ENCODE peak calls at places on chromosomes 13 and 19, in six cellular contexts. O, W, B, V, T and F are unnamed samples.

GRCh38 chr19:5032101-5032967 is 63.4 kb downstream of the KDM4B start:
- DNase-seq in O (no peak), W (no peak), B (no peak), V (no peak), T (no peak), F (no peak)

GRCh38 chr19:16327911-16328823 is 3.5 kb downstream of the KLF2 start:
- DNase-seq in O (peak), W (peak), B (peak), V (peak), T (no peak), F (no peak)

GRCh38 chr13:41707192-41707858 is 250.0 kb downstream of the RGCC start:
- DNase-seq in O (no peak), W (no peak), B (no peak), V (no peak), T (no peak), F (no peak)

GRCh38 chr13:107233541-107233940 is 665.6 kb upstream of the ARGLU1 start:
- DNase-seq in O (no peak), W (no peak), B (no peak), V (no peak), T (no peak), F (no peak)

GRCh38 chr13:111265006-111265700 is 55.3 kb upstream of the TEX29 start:
- DNase-seq in O (no peak), W (no peak), B (no peak), V (no peak), T (no peak), F (no peak)

GRCh38 chr13:45224181-45224580 is 23.3 kb upstream of the KCTD4 start:
- DNase-seq in O (no peak), W (no peak), B (no peak), V (no peak), T (no peak), F (no peak)

GRCh38 chr13:48431987-48432615 is 19.2 kb upstream of the LPAR6 start:
- DNase-seq in O (no peak), W (no peak), B (no peak), V (no peak), T (no peak), F (no peak)

GRCh38 chr19:16227837-16228636 is 30.3 kb downstream of the AP1M1 start:
- DNase-seq in O (no peak), W (no peak), B (no peak), V (no peak), T (no peak), F (no peak)

GRCh38 chr13:42835012-42835411 is 53.6 kb downstream of the FAM216B start:
- DNase-seq in O (no peak), W (no peak), B (no peak), V (no peak), T (no peak), F (no peak)

GRCh38 chr19:2275588-2276428 is 6.2 kb downstream of the PEAK3 start:
- DNase-seq in O (no peak), W (no peak), B (no peak), V (no peak), T (no peak), F (no peak)

GRCh38 chr19:2274937-2275535 is 6.9 kb downstream of the PEAK3 start:
- DNase-seq in O (peak), W (peak), B (peak), V (no peak), T (no peak), F (peak)

GRCh38 chr19:2274185-2274711 is 7.7 kb downstream of the PEAK3 start:
- DNase-seq in O (no peak), W (no peak), B (no peak), V (no peak), T (no peak), F (no peak)

GRCh38 chr19:2271516-2272103 is 10.4 kb downstream of the PEAK3 start:
- DNase-seq in O (peak), W (no peak), B (no peak), V (peak), T (no peak), F (no peak)

GRCh38 chr19:2273356-2274184 is 8.4 kb downstream of the PEAK3 start:
- DNase-seq in O (peak), W (peak), B (peak), V (peak), T (peak), F (peak)
- H3K27ac ChIP-seq in O (peak), W (peak), B (peak), V (peak), T (peak), F (peak)

DNA sequence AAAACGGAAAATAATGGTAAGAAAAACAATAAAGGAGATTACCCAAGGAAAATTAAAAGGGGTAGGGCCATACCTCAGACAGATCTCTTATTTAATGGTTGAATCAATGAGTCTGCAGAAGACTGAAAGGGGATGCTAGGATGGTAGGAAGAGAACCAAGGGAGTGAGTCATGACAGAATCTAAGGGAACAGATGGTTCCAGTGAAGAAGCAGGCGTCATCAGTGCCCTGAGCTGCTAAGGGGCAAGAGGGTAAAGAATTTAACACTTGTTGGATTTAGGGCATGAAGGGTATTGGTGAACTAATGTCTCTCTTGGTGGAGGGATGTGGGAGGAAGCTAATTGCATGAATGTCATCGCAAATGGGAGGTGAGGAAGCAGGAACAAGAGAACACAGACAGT is 329.2 kb upstream of the TSHZ3 start:
- DNase-seq in O (no peak), W (no peak), B (no peak), V (no peak), T (no peak), F (no peak)
- H3K27ac ChIP-seq in O (no peak), W (no peak), B (no peak), V (no peak), T (no peak), F (no peak)

GRCh38 chr13:110233682-110234280 is 73.2 kb downstream of the COL4A1 start:
- DNase-seq in O (no peak), W (no peak), B (no peak), V (no peak), T (no peak), F (no peak)
- H3K27ac ChIP-seq in O (no peak), W (no peak), B (no peak), V (peak), T (no peak), F (no peak)

DNA sequence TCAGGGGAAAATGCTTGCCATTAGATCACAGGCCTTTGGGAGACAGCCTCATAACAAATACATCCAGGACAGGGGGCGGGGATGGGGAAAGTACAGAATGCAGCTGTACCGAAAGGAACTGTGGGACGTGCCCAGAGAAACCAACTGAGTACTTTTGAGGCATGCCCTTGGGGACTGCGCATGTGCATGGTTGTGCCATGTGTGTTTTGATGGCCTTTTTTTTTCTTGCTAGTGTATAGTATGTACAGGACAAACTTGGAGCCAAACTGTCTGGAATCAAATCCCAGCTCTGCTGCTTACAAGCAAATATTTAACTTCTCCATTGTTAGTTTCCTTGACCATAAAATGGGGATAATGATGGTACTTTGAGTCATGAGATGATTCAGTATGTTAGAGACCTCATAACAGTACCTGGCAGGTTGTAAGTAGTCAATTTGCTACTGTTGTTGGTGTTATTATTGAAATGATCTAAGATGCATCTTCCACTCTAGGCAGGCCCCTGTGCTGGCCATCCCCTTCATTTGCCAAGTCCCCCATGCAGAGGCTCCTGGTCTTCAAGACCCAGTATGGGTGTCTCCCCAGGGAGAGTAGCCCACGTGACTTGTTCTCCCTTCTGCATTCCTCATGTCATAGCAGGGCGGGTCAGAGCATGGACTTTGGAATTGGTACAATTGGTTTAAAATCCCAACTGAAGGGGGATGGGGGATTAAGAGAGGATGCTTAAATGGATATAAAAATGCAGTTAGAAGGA is 68.2 kb upstream of the NPAS1 start:
- DNase-seq in O (peak), W (no peak), B (no peak), V (no peak), T (no peak), F (no peak)
- H3K27ac ChIP-seq in O (peak), W (no peak), B (no peak), V (peak), T (no peak), F (peak)

GRCh38 chr19:56964526-56964925 is 124.0 kb upstream of the PEG3 start:
- DNase-seq in O (no peak), W (no peak), B (no peak), V (no peak), T (no peak), F (no peak)
- H3K27ac ChIP-seq in O (no peak), W (no peak), B (no peak), V (no peak), T (no peak), F (no peak)

GRCh38 chr19:50301607-50301971 is 27.6 kb downstream of the KCNC3 start:
- DNase-seq in O (no peak), W (no peak), B (no peak), V (no peak), T (no peak), F (no peak)
- H3K27ac ChIP-seq in O (no peak), W (no peak), B (no peak), V (no peak), T (peak), F (no peak)

GRCh38 chr13:77779461-77780272 is 82.2 kb downstream of the SLAIN1 start:
- DNase-seq in O (peak), W (peak), B (no peak), V (no peak), T (peak), F (no peak)
- H3K27ac ChIP-seq in O (peak), W (no peak), B (no peak), V (no peak), T (no peak), F (no peak)

DNA sequence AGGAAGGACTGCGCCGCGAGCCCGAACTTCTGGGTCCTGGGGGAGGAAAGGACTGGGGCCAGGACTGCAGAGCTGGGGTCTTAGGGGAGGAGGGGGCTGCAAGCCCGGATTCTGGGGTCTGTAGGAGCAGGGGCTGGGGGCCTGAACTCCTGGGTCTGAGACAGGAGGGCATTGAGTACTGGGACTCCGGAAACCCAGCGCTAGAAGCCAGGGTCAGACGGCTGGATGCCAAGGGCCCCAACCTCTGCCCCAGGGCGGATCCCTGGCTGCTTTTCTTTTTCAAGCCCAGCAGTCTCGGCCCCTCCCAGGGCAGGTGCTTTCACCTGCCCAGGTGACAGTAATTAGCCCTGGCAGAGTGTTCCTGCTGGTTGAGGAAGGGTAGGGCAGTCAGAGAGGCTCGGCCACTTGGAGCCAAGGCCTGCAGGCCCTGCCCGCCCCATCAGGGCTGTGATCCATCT is 2.3 kb downstream of the MYH14 start:
- DNase-seq in O (peak), W (no peak), B (no peak), V (peak), T (peak), F (no peak)
- H3K27ac ChIP-seq in O (peak), W (no peak), B (peak), V (peak), T (peak), F (peak)

GRCh38 chr13:20713014-20713376 is 9.5 kb downstream of the IL17D start:
- DNase-seq in O (no peak), W (no peak), B (no peak), V (no peak), T (no peak), F (no peak)
- H3K27ac ChIP-seq in O (no peak), W (no peak), B (peak), V (no peak), T (no peak), F (peak)

GRCh38 chr19:55489711-55490477 is 1.7 kb downstream of the SSC5D start:
- DNase-seq in O (no peak), W (no peak), B (no peak), V (no peak), T (no peak), F (no peak)

GRCh38 chr19:55492362-55492944 is 4.2 kb downstream of the SSC5D start:
- DNase-seq in O (no peak), W (no peak), B (peak), V (no peak), T (no peak), F (no peak)

GRCh38 chr19:55491546-55492360 is 3.5 kb downstream of the SSC5D start:
- DNase-seq in O (no peak), W (no peak), B (no peak), V (no peak), T (no peak), F (no peak)

GRCh38 chr19:55488986-55489710 is 912 bp downstream of the SSC5D start:
- DNase-seq in O (no peak), W (no peak), B (no peak), V (no peak), T (no peak), F (no peak)

GRCh38 chr19:55490478-55491436 is 2.5 kb downstream of the SSC5D start:
- DNase-seq in O (no peak), W (no peak), B (no peak), V (no peak), T (no peak), F (no peak)
- H3K27ac ChIP-seq in O (no peak), W (no peak), B (no peak), V (no peak), T (no peak), F (no peak)